ENCODE peak calls at places on chromosomes 2 and 18, in four cellular contexts. W, J, K and U are unnamed samples.

GRCh38 chr2:200652158-200652557 is 66.3 kb downstream of the AOX1 start:
- DNase-seq in W (no peak), J (no peak), K (no peak), U (no peak)

GRCh38 chr2:29050591-29050990 is 23.7 kb downstream of the PCARE start:
- DNase-seq in W (no peak), J (no peak), K (no peak), U (no peak)

GRCh38 chr18:79493801-79494211 is 98.1 kb downstream of the NFATC1 start:
- DNase-seq in W (no peak), J (no peak), K (no peak), U (no peak)

GRCh38 chr2:20125616-20126015 is 74.2 kb upstream of the LAPTM4A start:
- DNase-seq in W (no peak), J (no peak), K (no peak), U (no peak)

GRCh38 chr18:4333043-4333442 is 122.1 kb downstream of the DLGAP1 start:
- DNase-seq in W (no peak), J (no peak), K (no peak), U (no peak)

GRCh38 chr2:143528021-143528420 is 398.8 kb downstream of the ARHGAP15 start:
- DNase-seq in W (no peak), J (no peak), K (no peak), U (no peak)

GRCh38 chr2:240704651-240705050 is 13.0 kb downstream of the AQP12A start:
- DNase-seq in W (peak), J (no peak), K (no peak), U (no peak)

GRCh38 chr2:71283131-71283530 is 48.5 kb upstream of the ZNF638 start:
- DNase-seq in W (no peak), J (no peak), K (no peak), U (no peak)

GRCh38 chr2:129061079-129061785 is 742.6 kb upstream of the HS6ST1 start:
- DNase-seq in W (no peak), J (no peak), K (no peak), U (no peak)

GRCh38 chr2:217070611-217071010 is 210.7 kb upstream of the TNP1 start:
- DNase-seq in W (no peak), J (no peak), K (no peak), U (no peak)